ENCODE peak calls at places on chromosomes 13 and 19, in eight cellular contexts. Z, J, F, V, K, H, L and E are unnamed samples.

GRCh38 chr19:17719730-17720486 is 628 bp downstream of the MAP1S start:
- DNase-seq in J (peak), V (no peak), L (no peak), Z (no peak), H (no peak), K (no peak), F (peak), E (no peak)

GRCh38 chr13:77815330-77815729 is 103.3 kb downstream of the EDNRB start:
- DNase-seq in F (no peak), L (no peak), J (no peak), H (no peak), Z (no peak), V (no peak), K (no peak), E (no peak)

GRCh38 chr13:69683921-69684663 is 423.5 kb upstream of the ATXN8OS start:
- DNase-seq in K (no peak), F (no peak), V (no peak), H (no peak), J (no peak), Z (no peak), L (no peak), E (no peak)

GRCh38 chr13:40624338-40624737 is 42.1 kb downstream of the FOXO1 start:
- DNase-seq in F (no peak), V (no peak), J (peak), H (no peak), Z (no peak), K (no peak), L (peak), E (no peak)

GRCh38 chr13:77779461-77780272 is 82.2 kb downstream of the SLAIN1 start:
- DNase-seq in V (no peak), L (no peak), K (no peak), H (no peak), J (peak), Z (no peak), F (no peak), E (no peak)

GRCh38 chr13:27367570-27367969 is 56.8 kb upstream of the GTF3A start:
- DNase-seq in J (no peak), V (no peak), K (peak), H (no peak), Z (peak), F (no peak), L (no peak), E (no peak)

GRCh38 chr19:41707502-41707812 is 969 bp upstream of the CEACAM5 start:
- DNase-seq in K (peak), F (no peak), L (no peak), H (no peak), V (no peak), Z (peak), J (no peak), E (no peak)

GRCh38 chr13:70253834-70254233 is 145.6 kb upstream of the KLHL1 start:
- DNase-seq in L (no peak), Z (no peak), J (no peak), V (no peak), H (no peak), F (no peak), K (no peak), E (no peak)

GRCh38 chr13:94079876-94080275 is 399.6 kb downstream of the DCT start:
- DNase-seq in J (no peak), L (no peak), K (no peak), Z (no peak), H (no peak), V (no peak), F (no peak), E (no peak)

GRCh38 chr13:40060318-40061007 is 405.0 kb downstream of the COG6 start:
- DNase-seq in V (no peak), F (no peak), K (no peak), H (no peak), L (peak), J (peak), Z (no peak), E (no peak)

GRCh38 chr19:10724573-10725071 is 6.7 kb downstream of the DNM2 start:
- DNase-seq in Z (no peak), F (no peak), L (no peak), J (no peak), H (no peak), V (no peak), K (no peak), E (no peak)

GRCh38 chr13:46796515-46797467 is at the start of gene ESD:
- DNase-seq in K (peak), V (peak), L (peak), J (peak), Z (peak), H (peak), F (peak), E (peak)

GRCh38 chr13:24074687-24075086 is 85.8 kb upstream of the SPATA13 start:
- DNase-seq in Z (no peak), F (no peak), K (peak), V (no peak), L (no peak), H (no peak), J (no peak), E (no peak)

GRCh38 chr19:1223018-1223855 is 14.6 kb downstream of the CBARP start:
- DNase-seq in Z (no peak), L (no peak), J (no peak), V (no peak), H (no peak), K (no peak), F (no peak), E (peak)

GRCh38 chr19:7982651-7983099 is 22.8 kb downstream of the ELAVL1 start:
- DNase-seq in L (no peak), H (no peak), F (no peak), J (no peak), K (no peak), Z (no peak), V (no peak), E (no peak)

GRCh38 chr13:100394005-100394695 is 194.4 kb downstream of the GGACT start:
- DNase-seq in H (no peak), F (no peak), Z (no peak), J (no peak), K (no peak), V (no peak), L (no peak), E (no peak)

GRCh38 chr13:37395544-37395943 is 203.0 kb downstream of the POSTN start:
- DNase-seq in L (no peak), V (no peak), K (no peak), F (no peak), H (no peak), Z (no peak), J (no peak), E (no peak)

GRCh38 chr19:335486-336066 is 9.0 kb downstream of the MIER2 start:
- DNase-seq in F (no peak), L (no peak), H (no peak), K (no peak), J (no peak), V (no peak), Z (no peak), E (no peak)

GRCh38 chr19:15432018-15432494 is 13.3 kb upstream of the AKAP8L start:
- DNase-seq in F (no peak), Z (no peak), J (no peak), L (no peak), H (no peak), K (peak), V (no peak), E (no peak)

GRCh38 chr13:101258071-101258470 is 158.2 kb downstream of the NALCN start:
- DNase-seq in J (peak), Z (no peak), H (no peak), L (no peak), F (no peak), K (no peak), V (no peak), E (peak)

GRCh38 chr13:30844548-30845296 is 61.3 kb upstream of the MEDAG start:
- DNase-seq in Z (no peak), K (no peak), V (no peak), L (no peak), J (no peak), F (no peak), H (no peak), E (no peak)

GRCh38 chr13:32476021-32476731 is 48.2 kb upstream of the N4BP2L1 start:
- DNase-seq in L (no peak), K (no peak), F (no peak), J (no peak), V (no peak), Z (no peak), H (no peak), E (no peak)

GRCh38 chr13:98299954-98300350 is 122.9 kb upstream of the RNF113B start:
- DNase-seq in K (no peak), F (no peak), H (no peak), Z (no peak), J (no peak), V (no peak), L (no peak), E (no peak)